ENCODE peak calls at places on chromosomes 6 and 20, in four cellular contexts. H is H9, R is H1, M is mesendoderm. F is an unnamed sample.

GRCh38 chr20:52918311-52918710 is 53.8 kb upstream of the TSHZ2 start:
- DNase-seq in M (no peak), H (no peak), R (no peak), F (no peak)

GRCh38 chr6:117344444-117345291 is 79.3 kb downstream of the VGLL2 start:
- DNase-seq in M (no peak), R (no peak), H (no peak), F (no peak)

GRCh38 chr6:92690997-92691599 is 728.3 kb downstream of the EPHA7 start:
- DNase-seq in R (no peak), M (no peak), H (no peak), F (peak)

GRCh38 chr6:107727096-107727757 is 96.9 kb downstream of the SCML4 start:
- DNase-seq in M (no peak), R (no peak), H (no peak), F (no peak)

GRCh38 chr20:49712918-49713778 is 530 bp downstream of the B4GALT5 start:
- DNase-seq in H (peak), R (no peak), M (peak), F (peak)

GRCh38 chr6:166470863-166471410 is 88.2 kb upstream of the MPC1 start:
- DNase-seq in R (no peak), H (no peak), M (no peak), F (no peak)

GRCh38 chr20:1933465-1933870 is 38.3 kb downstream of the SIRPA start:
- DNase-seq in H (no peak), R (no peak), M (no peak), F (peak)

GRCh38 chr6:36386495-36387439 is 702 bp downstream of the ETV7 start:
- DNase-seq in R (peak), H (peak), M (peak), F (peak)

GRCh38 chr20:55567826-55568225 is 437.5 kb downstream of the CBLN4 start:
- DNase-seq in R (no peak), M (no peak), H (no peak), F (no peak)

GRCh38 chr6:117534974-117535373 is 52.5 kb downstream of the DCBLD1 start:
- DNase-seq in R (no peak), M (peak), H (no peak), F (no peak)

GRCh38 chr20:7497985-7498384 is 442.3 kb downstream of the HAO1 start:
- DNase-seq in R (no peak), H (no peak), M (peak), F (no peak)

GRCh38 chr20:50110141-50111047 is 2.6 kb downstream of the UBE2V1 start:
- DNase-seq in M (peak), R (no peak), H (no peak), F (no peak)

GRCh38 chr6:27986928-27987725 is 30.1 kb downstream of the OR2B6 start:
- DNase-seq in H (no peak), M (no peak), R (no peak), F (peak)

GRCh38 chr6:127117979-127118504 is 429 bp upstream of the RSPO3 start:
- DNase-seq in R (no peak), M (no peak), H (no peak), F (no peak)

GRCh38 chr6:41214559-41215238 is 13.4 kb upstream of the TREML4 start:
- DNase-seq in H (peak), M (no peak), R (no peak), F (no peak)
- H4K5ac ChIP-seq in H (no peak), M (no peak), R (no peak), F (no peak)

GRCh38 chr20:34895465-34895864 is 19.1 kb downstream of the ACSS2 start:
- DNase-seq in R (no peak), H (no peak), M (no peak), F (no peak)
- H3K56ac ChIP-seq in R (no peak), H (no peak), M (no peak), F (no peak)

GRCh38 chr6:38169826-38170526 is 350.4 kb downstream of the ZFAND3 start:
- DNase-seq in M (peak), H (peak), R (no peak), F (no peak)

GRCh38 chr6:38169221-38169674 is 349.7 kb downstream of the ZFAND3 start:
- DNase-seq in H (peak), R (no peak), M (peak), F (no peak)

GRCh38 chr6:38168126-38168525 is 348.6 kb downstream of the ZFAND3 start:
- DNase-seq in M (no peak), H (no peak), R (no peak), F (no peak)

GRCh38 chr6:38167598-38167997 is 348.1 kb downstream of the ZFAND3 start:
- DNase-seq in H (no peak), M (no peak), R (no peak), F (no peak)

DNA sequence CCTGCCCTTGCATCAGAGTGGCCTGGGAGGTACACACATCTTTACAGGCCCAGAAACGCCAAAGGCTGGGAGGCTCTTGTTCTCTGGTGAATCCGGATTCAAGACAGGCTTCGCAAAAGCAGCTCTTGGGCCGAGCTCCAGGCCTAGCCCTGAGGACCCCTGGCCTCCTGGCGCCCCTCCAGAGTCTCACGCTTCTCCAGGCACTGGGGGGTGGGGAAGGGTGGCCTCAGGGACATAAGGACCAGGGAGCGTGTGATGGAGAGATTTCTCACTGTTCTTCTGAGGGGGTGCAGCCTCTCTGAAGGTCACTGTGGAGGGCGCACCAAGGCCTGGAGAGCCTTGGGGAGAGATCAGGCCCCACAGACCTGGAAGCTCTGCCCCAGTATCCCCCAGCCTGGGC is 349.2 kb downstream of the ZFAND3 start:
- DNase-seq in R (no peak), M (no peak), H (no peak), F (no peak)
- H4K5ac ChIP-seq in R (no peak), M (no peak), H (no peak), F (no peak)

GRCh38 chr20:13610205-13610604 is 28.5 kb downstream of the TASP1 start:
- DNase-seq in M (peak), R (no peak), H (peak), F (no peak)
- H3K56ac ChIP-seq in M (no peak), R (no peak), H (no peak), F (no peak)

F was measured in IMR-90.